ENCODE peak calls at places on chromosomes 3 and 15, in nine cellular contexts. One of them, this sample, is unnamed.
A peak's percentile ranks its signal among the peaks of the same experiment; 100 is the strongest.

GRCh38 chr3:41265011-41265545 is 65.8 kb downstream of the CTNNB1 start:
- DNase-seq in AG08395: peak; percentile 19
- DNase-seq in endodermal cell: no peak
- DNase-seq in HFFc6: no peak
- DNase-seq in body of pancreas: no peak
- DNase-seq in progenitor cell of endocrine pancreas: no peak
- DNase-seq in WTC11: no peak
- DNase-seq in nucleus accumbens: no peak
- DNase-seq in foreskin fibroblast: peak; percentile 38
- DNase-seq in this sample: peak; percentile 50

GRCh38 chr3:43445820-43446219 is 159.5 kb downstream of the SNRK start:
- DNase-seq in foreskin fibroblast: no peak
- DNase-seq in HFFc6: no peak
- DNase-seq in nucleus accumbens: no peak
- DNase-seq in WTC11: no peak
- DNase-seq in endodermal cell: no peak
- DNase-seq in body of pancreas: no peak
- DNase-seq in progenitor cell of endocrine pancreas: no peak
- DNase-seq in AG08395: no peak
- DNase-seq in this sample: no peak

GRCh38 chr15:43911235-43911661 is 84.4 kb downstream of the WDR76 start:
- DNase-seq in HFFc6: peak; percentile 98
- DNase-seq in body of pancreas: no peak
- DNase-seq in endodermal cell: no peak
- DNase-seq in foreskin fibroblast: peak; percentile 99
- DNase-seq in nucleus accumbens: peak; percentile 26
- DNase-seq in WTC11: no peak
- DNase-seq in AG08395: peak; percentile 92
- DNase-seq in progenitor cell of endocrine pancreas: no peak
- DNase-seq in this sample: peak; percentile 71

GRCh38 chr15:33584797-33585196 is 274.0 kb downstream of the RYR3 start:
- DNase-seq in nucleus accumbens: no peak
- DNase-seq in AG08395: no peak
- DNase-seq in body of pancreas: no peak
- DNase-seq in HFFc6: no peak
- DNase-seq in progenitor cell of endocrine pancreas: no peak
- DNase-seq in WTC11: no peak
- DNase-seq in foreskin fibroblast: peak; percentile 7
- DNase-seq in endodermal cell: no peak
- DNase-seq in this sample: peak; percentile 48

GRCh38 chr15:32952901-32953889 is 235.4 kb downstream of the GREM1 start:
- DNase-seq in endodermal cell: peak; percentile 49
- DNase-seq in AG08395: no peak
- DNase-seq in WTC11: no peak
- DNase-seq in body of pancreas: peak; percentile 5
- DNase-seq in nucleus accumbens: no peak
- DNase-seq in foreskin fibroblast: peak; percentile 18
- DNase-seq in progenitor cell of endocrine pancreas: no peak
- DNase-seq in HFFc6: no peak
- DNase-seq in this sample: no peak

GRCh38 chr3:50090985-50091384 is 2.3 kb downstream of the RBM5 start:
- DNase-seq in endodermal cell: no peak
- DNase-seq in WTC11: no peak
- DNase-seq in body of pancreas: no peak
- DNase-seq in AG08395: no peak
- DNase-seq in progenitor cell of endocrine pancreas: no peak
- DNase-seq in HFFc6: no peak
- DNase-seq in nucleus accumbens: no peak
- DNase-seq in foreskin fibroblast: no peak
- DNase-seq in this sample: peak; percentile 36

GRCh38 chr3:98884675-98885371 is 16.7 kb downstream of the DCBLD2 start:
- DNase-seq in nucleus accumbens: no peak
- DNase-seq in endodermal cell: no peak
- DNase-seq in progenitor cell of endocrine pancreas: no peak
- DNase-seq in AG08395: peak; percentile 56
- DNase-seq in body of pancreas: no peak
- DNase-seq in HFFc6: peak; percentile 43
- DNase-seq in foreskin fibroblast: peak; percentile 54
- DNase-seq in WTC11: no peak
- DNase-seq in this sample: peak; percentile 24

GRCh38 chr15:76310470-76311070 is 699 bp downstream of the ETFA start:
- DNase-seq in endodermal cell: no peak
- DNase-seq in body of pancreas: no peak
- DNase-seq in WTC11: no peak
- DNase-seq in AG08395: peak; percentile 29
- DNase-seq in progenitor cell of endocrine pancreas: no peak
- DNase-seq in foreskin fibroblast: peak; percentile 49
- DNase-seq in HFFc6: no peak
- DNase-seq in nucleus accumbens: no peak
- DNase-seq in this sample: peak; percentile 36

GRCh38 chr3:194871143-194871863 is 185.6 kb downstream of the FAM43A start:
- DNase-seq in nucleus accumbens: no peak
- DNase-seq in HFFc6: peak; percentile 88
- DNase-seq in WTC11: peak; percentile 19
- DNase-seq in body of pancreas: peak; percentile 69
- DNase-seq in endodermal cell: peak; percentile 76
- DNase-seq in foreskin fibroblast: peak; percentile 95
- DNase-seq in AG08395: peak; percentile 90
- DNase-seq in progenitor cell of endocrine pancreas: peak; percentile 29
- DNase-seq in this sample: peak; percentile 83

GRCh38 chr3:47669026-47669749 is 90.5 kb upstream of the CSPG5 start:
- DNase-seq in body of pancreas: no peak
- DNase-seq in AG08395: no peak
- DNase-seq in nucleus accumbens: no peak
- DNase-seq in progenitor cell of endocrine pancreas: no peak
- DNase-seq in foreskin fibroblast: peak; percentile 31
- DNase-seq in endodermal cell: no peak
- DNase-seq in HFFc6: peak; percentile 42
- DNase-seq in WTC11: no peak
- DNase-seq in this sample: no peak

This sample was measured in myocyte.